ENCODE peak calls at places on chromosomes 2 and 18, in eight cellular contexts. One of them, this sample, is unnamed.

GRCh38 chr2:202344178-202344577 is 31.9 kb upstream of the BMPR2 start:
- DNase-seq in pancreas: no peak
- DNase-seq in A673: no peak
- DNase-seq in heart left ventricle: no peak
- DNase-seq in body of pancreas: no peak
- DNase-seq in lower lobe of right lung: no peak
- DNase-seq in CD8-positive, alpha-beta T cell: no peak
- DNase-seq in NB4: no peak
- DNase-seq in this sample: no peak

GRCh38 chr2:15400240-15400826 is 160.8 kb downstream of the NBAS start:
- DNase-seq in pancreas: no peak
- DNase-seq in A673: no peak
- DNase-seq in heart left ventricle: no peak
- DNase-seq in body of pancreas: no peak
- DNase-seq in lower lobe of right lung: no peak
- DNase-seq in CD8-positive, alpha-beta T cell: no peak
- DNase-seq in NB4: no peak
- DNase-seq in this sample: no peak

GRCh38 chr2:38856165-38856564 is 19.6 kb downstream of the DHX57 start:
- DNase-seq in pancreas: no peak
- DNase-seq in A673: no peak
- DNase-seq in heart left ventricle: no peak
- DNase-seq in body of pancreas: no peak
- DNase-seq in lower lobe of right lung: no peak
- DNase-seq in CD8-positive, alpha-beta T cell: no peak
- DNase-seq in NB4: peak; percentile 36
- DNase-seq in this sample: peak; percentile 86

GRCh38 chr18:79987566-79987965 is 797 bp downstream of the TXNL4A start:
- DNase-seq in pancreas: no peak
- DNase-seq in A673: no peak
- DNase-seq in heart left ventricle: no peak
- DNase-seq in body of pancreas: no peak
- DNase-seq in lower lobe of right lung: no peak
- DNase-seq in CD8-positive, alpha-beta T cell: no peak
- DNase-seq in NB4: no peak
- DNase-seq in this sample: peak; percentile 28

GRCh38 chr2:207252416-207252815 is 86.7 kb upstream of the KLF7 start:
- DNase-seq in pancreas: no peak
- DNase-seq in A673: no peak
- DNase-seq in heart left ventricle: no peak
- DNase-seq in body of pancreas: no peak
- DNase-seq in lower lobe of right lung: no peak
- DNase-seq in CD8-positive, alpha-beta T cell: no peak
- DNase-seq in NB4: no peak
- DNase-seq in this sample: peak; percentile 25

GRCh38 chr2:204917089-204917701 is 371.9 kb downstream of the PARD3B start:
- DNase-seq in pancreas: no peak
- DNase-seq in A673: no peak
- DNase-seq in heart left ventricle: no peak
- DNase-seq in body of pancreas: no peak
- DNase-seq in lower lobe of right lung: no peak
- DNase-seq in CD8-positive, alpha-beta T cell: no peak
- DNase-seq in NB4: no peak
- DNase-seq in this sample: no peak

GRCh38 chr18:63444567-63444966 is 22.3 kb upstream of the VPS4B start:
- DNase-seq in pancreas: no peak
- DNase-seq in A673: peak; percentile 85
- DNase-seq in heart left ventricle: no peak
- DNase-seq in body of pancreas: peak; percentile 32
- DNase-seq in lower lobe of right lung: no peak
- DNase-seq in CD8-positive, alpha-beta T cell: no peak
- DNase-seq in NB4: peak; percentile 95
- DNase-seq in this sample: peak; percentile 63

GRCh38 chr2:132460781-132461180 is 44.2 kb downstream of the GPR39 start:
- DNase-seq in pancreas: no peak
- DNase-seq in A673: no peak
- DNase-seq in heart left ventricle: no peak
- DNase-seq in body of pancreas: no peak
- DNase-seq in lower lobe of right lung: no peak
- DNase-seq in CD8-positive, alpha-beta T cell: no peak
- DNase-seq in NB4: no peak
- DNase-seq in this sample: no peak

GRCh38 chr18:7071600-7071999 is 46.0 kb downstream of the LAMA1 start:
- DNase-seq in pancreas: no peak
- DNase-seq in A673: no peak
- DNase-seq in heart left ventricle: no peak
- DNase-seq in body of pancreas: no peak
- DNase-seq in lower lobe of right lung: no peak
- DNase-seq in CD8-positive, alpha-beta T cell: no peak
- DNase-seq in NB4: no peak
- DNase-seq in this sample: no peak

GRCh38 chr2:233422649-233423435 is 68.5 kb downstream of the DGKD start:
- DNase-seq in pancreas: no peak
- DNase-seq in A673: no peak
- DNase-seq in heart left ventricle: no peak
- DNase-seq in body of pancreas: no peak
- DNase-seq in lower lobe of right lung: no peak
- DNase-seq in CD8-positive, alpha-beta T cell: peak; percentile 27
- DNase-seq in NB4: no peak
- DNase-seq in this sample: no peak

GRCh38 chr2:172375247-172375646 is 52.1 kb upstream of the ITGA6 start:
- DNase-seq in pancreas: no peak
- DNase-seq in A673: no peak
- DNase-seq in heart left ventricle: no peak
- DNase-seq in body of pancreas: peak; percentile 49
- DNase-seq in lower lobe of right lung: no peak
- DNase-seq in CD8-positive, alpha-beta T cell: no peak
- DNase-seq in NB4: peak; percentile 67
- DNase-seq in this sample: peak; percentile 34

GRCh38 chr2:229342376-229342775 is 71.3 kb upstream of the PID1 start:
- DNase-seq in pancreas: no peak
- DNase-seq in A673: peak; percentile 37
- DNase-seq in heart left ventricle: peak; percentile 43
- DNase-seq in body of pancreas: peak; percentile 51
- DNase-seq in lower lobe of right lung: peak; percentile 60
- DNase-seq in CD8-positive, alpha-beta T cell: no peak
- DNase-seq in NB4: peak; percentile 34
- DNase-seq in this sample: peak; percentile 36
- TF ChIP-seq CTCF in pancreas: no peak
- TF ChIP-seq CTCF in A673: peak; percentile 72
- TF ChIP-seq CTCF in heart left ventricle: peak; percentile 33
- TF ChIP-seq CTCF in body of pancreas: no peak
- TF ChIP-seq CTCF in lower lobe of right lung: peak; percentile 59
- TF ChIP-seq CTCF in CD8-positive, alpha-beta T cell: no peak
- TF ChIP-seq CTCF in NB4: peak; percentile 81
- TF ChIP-seq CTCF in this sample: peak; percentile 67

GRCh38 chr18:77897606-77898005 is 648.0 kb downstream of the GALR1 start:
- DNase-seq in pancreas: no peak
- DNase-seq in A673: no peak
- DNase-seq in heart left ventricle: no peak
- DNase-seq in body of pancreas: no peak
- DNase-seq in lower lobe of right lung: no peak
- DNase-seq in CD8-positive, alpha-beta T cell: no peak
- DNase-seq in NB4: no peak
- DNase-seq in this sample: no peak

GRCh38 chr18:77906103-77906502 is 656.5 kb downstream of the GALR1 start:
- DNase-seq in pancreas: no peak
- DNase-seq in A673: no peak
- DNase-seq in heart left ventricle: no peak
- DNase-seq in body of pancreas: no peak
- DNase-seq in lower lobe of right lung: no peak
- DNase-seq in CD8-positive, alpha-beta T cell: no peak
- DNase-seq in NB4: peak; percentile 4
- DNase-seq in this sample: no peak

GRCh38 chr18:77905011-77905410 is 655.4 kb downstream of the GALR1 start:
- DNase-seq in pancreas: no peak
- DNase-seq in A673: no peak
- DNase-seq in heart left ventricle: no peak
- DNase-seq in body of pancreas: no peak
- DNase-seq in lower lobe of right lung: no peak
- DNase-seq in CD8-positive, alpha-beta T cell: no peak
- DNase-seq in NB4: no peak
- DNase-seq in this sample: no peak

GRCh38 chr18:77905449-77906055 is 655.9 kb downstream of the GALR1 start:
- DNase-seq in pancreas: no peak
- DNase-seq in A673: no peak
- DNase-seq in heart left ventricle: no peak
- DNase-seq in body of pancreas: no peak
- DNase-seq in lower lobe of right lung: no peak
- DNase-seq in CD8-positive, alpha-beta T cell: no peak
- DNase-seq in NB4: no peak
- DNase-seq in this sample: no peak

DNA sequence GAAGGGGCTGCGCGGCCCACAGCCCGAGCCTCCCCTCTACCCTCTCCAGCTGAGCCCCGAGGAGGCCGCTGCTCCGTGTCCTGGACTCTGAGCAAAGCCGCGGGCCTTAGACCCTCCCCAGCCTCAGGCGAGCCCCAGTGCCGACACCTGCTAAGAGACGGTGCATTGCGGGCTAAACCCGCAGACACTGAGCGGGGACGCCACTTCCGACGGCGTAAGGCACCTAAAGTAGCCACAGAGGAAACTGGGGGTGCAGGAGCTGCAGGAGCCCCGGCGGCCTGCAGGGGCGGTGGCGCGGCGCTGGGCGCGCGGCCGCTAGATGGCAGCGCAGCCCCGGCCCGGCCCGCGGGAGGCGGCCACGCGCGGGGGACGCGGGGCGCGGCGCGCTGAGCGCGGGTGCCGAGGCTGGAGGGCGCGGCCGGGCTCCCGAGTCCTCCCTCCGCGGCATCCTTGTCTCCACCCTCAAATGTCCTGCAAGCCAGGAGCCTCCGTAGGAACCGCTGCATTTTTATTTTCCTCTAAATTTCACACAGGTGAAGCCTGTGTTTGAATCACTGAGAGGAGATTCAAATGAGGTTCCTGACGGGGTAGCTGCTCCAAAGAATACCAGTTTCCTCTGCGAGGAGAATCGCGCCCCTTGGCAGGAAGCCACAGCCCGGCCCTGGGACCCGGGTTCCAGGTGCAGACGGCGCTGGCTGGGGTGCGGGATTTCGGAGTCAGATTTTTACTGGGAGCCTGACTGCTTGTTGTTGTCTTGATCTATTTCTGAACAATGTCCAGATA is 650.5 kb downstream of the GALR1 start:
- DNase-seq in pancreas: peak; percentile 71
- DNase-seq in A673: peak; percentile 41
- DNase-seq in heart left ventricle: peak; percentile 40
- DNase-seq in body of pancreas: peak; percentile 31
- DNase-seq in lower lobe of right lung: no peak
- DNase-seq in CD8-positive, alpha-beta T cell: peak; percentile 70
- DNase-seq in NB4: peak; percentile 64
- DNase-seq in this sample: peak; percentile 5
- H3K4me3 ChIP-seq in pancreas: peak overlapping the region; percentile 13
- H3K4me3 ChIP-seq in A673: no peak overlapping the region
- H3K4me3 ChIP-seq in heart left ventricle: no peak overlapping the region
- H3K4me3 ChIP-seq in body of pancreas: no peak overlapping the region
- H3K4me3 ChIP-seq in lower lobe of right lung: peak overlapping the region; percentile 41
- H3K4me3 ChIP-seq in CD8-positive, alpha-beta T cell: peak overlapping the region; percentile 46
- H3K4me3 ChIP-seq in NB4: no peak overlapping the region
- H3K4me3 ChIP-seq in this sample: no peak overlapping the region

GRCh38 chr18:1014496-1014895 is 109.8 kb downstream of the ADCYAP1 start:
- DNase-seq in pancreas: no peak
- DNase-seq in A673: peak; percentile 31
- DNase-seq in heart left ventricle: no peak
- DNase-seq in body of pancreas: no peak
- DNase-seq in lower lobe of right lung: no peak
- DNase-seq in CD8-positive, alpha-beta T cell: no peak
- DNase-seq in NB4: no peak
- DNase-seq in this sample: peak; percentile 70
- TF ChIP-seq CTCF in pancreas: no peak
- TF ChIP-seq CTCF in A673: no peak
- TF ChIP-seq CTCF in heart left ventricle: no peak
- TF ChIP-seq CTCF in body of pancreas: no peak
- TF ChIP-seq CTCF in lower lobe of right lung: no peak
- TF ChIP-seq CTCF in CD8-positive, alpha-beta T cell: no peak
- TF ChIP-seq CTCF in NB4: no peak
- TF ChIP-seq CTCF in this sample: no peak

GRCh38 chr2:120746179-120746549 is 10.5 kb downstream of the GLI2 start:
- DNase-seq in pancreas: no peak
- DNase-seq in A673: no peak
- DNase-seq in heart left ventricle: no peak
- DNase-seq in body of pancreas: no peak
- DNase-seq in lower lobe of right lung: no peak
- DNase-seq in CD8-positive, alpha-beta T cell: peak; percentile 4
- DNase-seq in NB4: no peak
- DNase-seq in this sample: no peak

GRCh38 chr2:120741514-120742448 is 6.1 kb downstream of the GLI2 start:
- DNase-seq in pancreas: peak; percentile 75
- DNase-seq in A673: no peak
- DNase-seq in heart left ventricle: peak; percentile 48
- DNase-seq in body of pancreas: no peak
- DNase-seq in lower lobe of right lung: no peak
- DNase-seq in CD8-positive, alpha-beta T cell: peak; percentile 7
- DNase-seq in NB4: no peak
- DNase-seq in this sample: peak; percentile 30

GRCh38 chr2:120745420-120746178 is 9.9 kb downstream of the GLI2 start:
- DNase-seq in pancreas: no peak
- DNase-seq in A673: no peak
- DNase-seq in heart left ventricle: no peak
- DNase-seq in body of pancreas: no peak
- DNase-seq in lower lobe of right lung: no peak
- DNase-seq in CD8-positive, alpha-beta T cell: peak; percentile 19
- DNase-seq in NB4: no peak
- DNase-seq in this sample: no peak

GRCh38 chr2:120740765-120741513 is 5.3 kb downstream of the GLI2 start:
- DNase-seq in pancreas: peak; percentile 62
- DNase-seq in A673: peak; percentile 31
- DNase-seq in heart left ventricle: no peak
- DNase-seq in body of pancreas: no peak
- DNase-seq in lower lobe of right lung: no peak
- DNase-seq in CD8-positive, alpha-beta T cell: peak; percentile 45
- DNase-seq in NB4: no peak
- DNase-seq in this sample: peak; percentile 53

GRCh38 chr2:120743657-120744056 is 8.0 kb downstream of the GLI2 start:
- DNase-seq in pancreas: no peak
- DNase-seq in A673: no peak
- DNase-seq in heart left ventricle: no peak
- DNase-seq in body of pancreas: no peak
- DNase-seq in lower lobe of right lung: no peak
- DNase-seq in CD8-positive, alpha-beta T cell: peak; percentile 36
- DNase-seq in NB4: no peak
- DNase-seq in this sample: no peak
- H3K4me3 ChIP-seq in pancreas: no peak overlapping the region
- H3K4me3 ChIP-seq in A673: no peak overlapping the region
- H3K4me3 ChIP-seq in heart left ventricle: no peak overlapping the region
- H3K4me3 ChIP-seq in body of pancreas: no peak overlapping the region
- H3K4me3 ChIP-seq in lower lobe of right lung: no peak overlapping the region
- H3K4me3 ChIP-seq in CD8-positive, alpha-beta T cell: no peak overlapping the region
- H3K4me3 ChIP-seq in NB4: no peak overlapping the region
- H3K4me3 ChIP-seq in this sample: no peak overlapping the region

This sample was measured in fibroblast of villous mesenchyme.